ENCODE peak calls at places on chromosomes 3 and 15, in nine cellular contexts. One of them, this sample, is unnamed.
A peak's percentile ranks its signal among the peaks of the same experiment; 100 is the strongest.

GRCh38 chr15:23857028-23857641 is 170.0 kb upstream of the NDN start:
- DNase-seq in brain microvascular endothelial cell: peak; percentile 1
- DNase-seq in MM.1S: peak; percentile 78
- DNase-seq in CD8-positive, alpha-beta memory T cell: no peak
- DNase-seq in cardiac muscle cell: peak; percentile 33
- DNase-seq in GM23248: peak; percentile 57
- DNase-seq in neuronal stem cell: peak; percentile 56
- DNase-seq in adipocyte: peak; percentile 12
- DNase-seq in A673: peak; percentile 20
- DNase-seq in this sample: peak; percentile 8

GRCh38 chr3:48656061-48656840 is 6.4 kb downstream of the CELSR3 start:
- DNase-seq in brain microvascular endothelial cell: peak; percentile 14
- DNase-seq in MM.1S: peak; percentile 79
- DNase-seq in CD8-positive, alpha-beta memory T cell: peak; percentile 89
- DNase-seq in cardiac muscle cell: peak; percentile 85
- DNase-seq in GM23248: peak; percentile 89
- DNase-seq in neuronal stem cell: peak; percentile 89
- DNase-seq in adipocyte: peak; percentile 77
- DNase-seq in A673: peak; percentile 79
- DNase-seq in this sample: peak; percentile 84

GRCh38 chr3:86867990-86868389 is 123.0 kb downstream of the VGLL3 start:
- DNase-seq in brain microvascular endothelial cell: no peak
- DNase-seq in MM.1S: no peak
- DNase-seq in CD8-positive, alpha-beta memory T cell: no peak
- DNase-seq in cardiac muscle cell: peak; percentile 15
- DNase-seq in GM23248: peak; percentile 13
- DNase-seq in neuronal stem cell: no peak
- DNase-seq in adipocyte: peak; percentile 67
- DNase-seq in A673: no peak
- DNase-seq in this sample: no peak

GRCh38 chr3:161239700-161240099 is 18.6 kb downstream of the NMD3 start:
- DNase-seq in brain microvascular endothelial cell: no peak
- DNase-seq in MM.1S: no peak
- DNase-seq in CD8-positive, alpha-beta memory T cell: no peak
- DNase-seq in cardiac muscle cell: no peak
- DNase-seq in GM23248: no peak
- DNase-seq in neuronal stem cell: no peak
- DNase-seq in adipocyte: no peak
- DNase-seq in A673: no peak
- DNase-seq in this sample: no peak

GRCh38 chr3:169082634-169083033 is 580.9 kb downstream of the MECOM start:
- DNase-seq in brain microvascular endothelial cell: no peak
- DNase-seq in MM.1S: no peak
- DNase-seq in CD8-positive, alpha-beta memory T cell: no peak
- DNase-seq in cardiac muscle cell: no peak
- DNase-seq in GM23248: no peak
- DNase-seq in neuronal stem cell: no peak
- DNase-seq in adipocyte: peak; percentile 15
- DNase-seq in A673: no peak
- DNase-seq in this sample: no peak

GRCh38 chr15:101470548-101471239 is 18.8 kb downstream of the PCSK6 start:
- DNase-seq in brain microvascular endothelial cell: no peak
- DNase-seq in MM.1S: no peak
- DNase-seq in CD8-positive, alpha-beta memory T cell: no peak
- DNase-seq in cardiac muscle cell: no peak
- DNase-seq in GM23248: no peak
- DNase-seq in neuronal stem cell: no peak
- DNase-seq in adipocyte: no peak
- DNase-seq in A673: no peak
- DNase-seq in this sample: no peak

GRCh38 chr3:87260270-87260669 is 16.1 kb downstream of the POU1F1 start:
- DNase-seq in brain microvascular endothelial cell: peak; percentile 57
- DNase-seq in MM.1S: peak; percentile 58
- DNase-seq in CD8-positive, alpha-beta memory T cell: peak; percentile 21
- DNase-seq in cardiac muscle cell: peak; percentile 63
- DNase-seq in GM23248: peak; percentile 71
- DNase-seq in neuronal stem cell: peak; percentile 49
- DNase-seq in adipocyte: peak; percentile 86
- DNase-seq in A673: peak; percentile 89
- DNase-seq in this sample: peak; percentile 65

GRCh38 chr3:186476541-186476940 is 67.6 kb downstream of the CRYGS start:
- DNase-seq in brain microvascular endothelial cell: no peak
- DNase-seq in MM.1S: no peak
- DNase-seq in CD8-positive, alpha-beta memory T cell: no peak
- DNase-seq in cardiac muscle cell: no peak
- DNase-seq in GM23248: peak; percentile 4
- DNase-seq in neuronal stem cell: no peak
- DNase-seq in adipocyte: no peak
- DNase-seq in A673: no peak
- DNase-seq in this sample: no peak

GRCh38 chr15:83283813-83284562 is 476 bp downstream of the BNC1 start:
- DNase-seq in brain microvascular endothelial cell: no peak
- DNase-seq in MM.1S: no peak
- DNase-seq in CD8-positive, alpha-beta memory T cell: no peak
- DNase-seq in cardiac muscle cell: peak; percentile 47
- DNase-seq in GM23248: peak; percentile 60
- DNase-seq in neuronal stem cell: no peak
- DNase-seq in adipocyte: peak; percentile 54
- DNase-seq in A673: no peak
- DNase-seq in this sample: no peak

GRCh38 chr3:159818399-159818798 is 170.2 kb upstream of the IL12A start:
- DNase-seq in brain microvascular endothelial cell: no peak
- DNase-seq in MM.1S: no peak
- DNase-seq in CD8-positive, alpha-beta memory T cell: no peak
- DNase-seq in cardiac muscle cell: no peak
- DNase-seq in GM23248: no peak
- DNase-seq in neuronal stem cell: no peak
- DNase-seq in adipocyte: no peak
- DNase-seq in A673: no peak
- DNase-seq in this sample: no peak

GRCh38 chr15:61080209-61081027 is 148.7 kb downstream of the RORA start:
- DNase-seq in brain microvascular endothelial cell: no peak
- DNase-seq in MM.1S: no peak
- DNase-seq in CD8-positive, alpha-beta memory T cell: no peak
- DNase-seq in cardiac muscle cell: no peak
- DNase-seq in GM23248: no peak
- DNase-seq in neuronal stem cell: no peak
- DNase-seq in adipocyte: no peak
- DNase-seq in A673: no peak
- DNase-seq in this sample: no peak

GRCh38 chr15:40927497-40928346 is 1.4 kb upstream of the DLL4 start:
- DNase-seq in brain microvascular endothelial cell: no peak
- DNase-seq in MM.1S: peak; percentile 30
- DNase-seq in CD8-positive, alpha-beta memory T cell: no peak
- DNase-seq in cardiac muscle cell: no peak
- DNase-seq in GM23248: peak; percentile 24
- DNase-seq in neuronal stem cell: no peak
- DNase-seq in adipocyte: peak; percentile 36
- DNase-seq in A673: no peak
- DNase-seq in this sample: no peak
- H3K27me3 ChIP-seq in brain microvascular endothelial cell: peaks cover 40% of the 10 kb centered on the region
- H3K27me3 ChIP-seq in MM.1S: peaks cover 51% of the 10 kb centered on the region
- H3K27me3 ChIP-seq in CD8-positive, alpha-beta memory T cell: peaks cover 48% of the 10 kb centered on the region
- H3K27me3 ChIP-seq in cardiac muscle cell: peaks cover 100% of the 10 kb centered on the region
- H3K27me3 ChIP-seq in GM23248: peaks cover 49% of the 10 kb centered on the region
- H3K27me3 ChIP-seq in neuronal stem cell: peaks cover 98% of the 10 kb centered on the region
- H3K27me3 ChIP-seq in adipocyte: peaks cover 76% of the 10 kb centered on the region
- H3K27me3 ChIP-seq in A673: peaks cover 66% of the 10 kb centered on the region
- H3K27me3 ChIP-seq in this sample: peaks cover 49% of the 10 kb centered on the region

DNA sequence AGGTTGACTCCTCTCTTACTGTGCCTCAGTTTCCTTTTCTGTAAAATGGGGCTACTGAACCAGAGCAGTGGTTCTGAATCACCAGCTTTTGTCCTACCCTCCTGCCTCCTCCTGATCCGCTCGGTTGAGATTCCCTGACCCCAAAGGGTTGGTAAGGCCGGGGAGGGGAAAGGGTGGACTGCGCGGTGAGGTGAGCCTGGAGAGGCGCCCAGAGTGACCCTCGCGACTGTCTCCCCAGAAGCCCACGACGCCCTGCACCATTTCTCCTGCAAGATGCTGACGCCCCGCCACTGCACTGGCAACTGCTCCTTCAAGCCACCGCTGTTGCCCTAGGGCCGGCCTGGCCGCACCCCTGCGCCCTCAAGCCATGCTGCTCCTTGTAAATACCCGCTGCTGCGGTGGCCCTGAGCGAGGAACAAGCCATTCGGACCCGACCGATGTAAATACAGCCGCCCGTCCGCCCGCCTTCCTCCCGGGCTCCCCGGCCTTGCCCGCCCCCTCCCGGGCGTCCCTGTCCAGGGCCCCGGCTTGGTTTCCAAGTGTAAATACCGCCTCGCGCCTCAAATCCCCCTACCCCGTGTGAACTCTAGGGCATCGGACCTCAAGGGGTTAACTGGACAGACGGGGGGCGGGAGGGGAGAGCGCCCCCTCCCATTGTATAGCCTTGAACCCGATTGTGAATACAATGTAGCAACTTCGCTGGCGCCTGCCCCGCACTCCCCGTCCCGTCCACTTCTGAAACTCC is 6.2 kb downstream of the RNU6-1 start:
- DNase-seq in brain microvascular endothelial cell: no peak
- DNase-seq in MM.1S: peak; percentile 54
- DNase-seq in CD8-positive, alpha-beta memory T cell: peak; percentile 37
- DNase-seq in cardiac muscle cell: peak; percentile 47
- DNase-seq in GM23248: peak; percentile 64
- DNase-seq in neuronal stem cell: no peak
- DNase-seq in adipocyte: peak; percentile 55
- DNase-seq in A673: peak; percentile 71
- DNase-seq in this sample: no peak
- H3K27me3 ChIP-seq in brain microvascular endothelial cell: peaks cover 73% of the 10 kb centered on the region
- H3K27me3 ChIP-seq in MM.1S: peaks cover 16% of the 10 kb centered on the region
- H3K27me3 ChIP-seq in CD8-positive, alpha-beta memory T cell: peaks cover 54% of the 10 kb centered on the region
- H3K27me3 ChIP-seq in cardiac muscle cell: peaks cover 100% of the 10 kb centered on the region
- H3K27me3 ChIP-seq in GM23248: peaks cover 71% of the 10 kb centered on the region
- H3K27me3 ChIP-seq in neuronal stem cell: peaks cover 88% of the 10 kb centered on the region
- H3K27me3 ChIP-seq in adipocyte: peaks cover 71% of the 10 kb centered on the region
- H3K27me3 ChIP-seq in A673: peaks cover 74% of the 10 kb centered on the region
- H3K27me3 ChIP-seq in this sample: peaks cover 56% of the 10 kb centered on the region

GRCh38 chr15:40929730-40930429 is 740 bp downstream of the DLL4 start:
- DNase-seq in brain microvascular endothelial cell: peak; percentile 35
- DNase-seq in MM.1S: no peak
- DNase-seq in CD8-positive, alpha-beta memory T cell: no peak
- DNase-seq in cardiac muscle cell: peak; percentile 74
- DNase-seq in GM23248: peak; percentile 73
- DNase-seq in neuronal stem cell: no peak
- DNase-seq in adipocyte: peak; percentile 81
- DNase-seq in A673: no peak
- DNase-seq in this sample: no peak

GRCh38 chr15:40928351-40928974 is 677 bp upstream of the DLL4 start:
- DNase-seq in brain microvascular endothelial cell: no peak
- DNase-seq in MM.1S: peak; percentile 48
- DNase-seq in CD8-positive, alpha-beta memory T cell: no peak
- DNase-seq in cardiac muscle cell: no peak
- DNase-seq in GM23248: no peak
- DNase-seq in neuronal stem cell: no peak
- DNase-seq in adipocyte: no peak
- DNase-seq in A673: no peak
- DNase-seq in this sample: no peak

GRCh38 chr15:40926659-40927496 is 2.3 kb upstream of the DLL4 start:
- DNase-seq in brain microvascular endothelial cell: no peak
- DNase-seq in MM.1S: no peak
- DNase-seq in CD8-positive, alpha-beta memory T cell: no peak
- DNase-seq in cardiac muscle cell: no peak
- DNase-seq in GM23248: no peak
- DNase-seq in neuronal stem cell: no peak
- DNase-seq in adipocyte: no peak
- DNase-seq in A673: no peak
- DNase-seq in this sample: no peak

GRCh38 chr15:40930430-40931299 is 1.5 kb downstream of the DLL4 start:
- DNase-seq in brain microvascular endothelial cell: no peak
- DNase-seq in MM.1S: no peak
- DNase-seq in CD8-positive, alpha-beta memory T cell: peak; percentile 41
- DNase-seq in cardiac muscle cell: peak; percentile 47
- DNase-seq in GM23248: peak; percentile 37
- DNase-seq in neuronal stem cell: no peak
- DNase-seq in adipocyte: peak; percentile 47
- DNase-seq in A673: no peak
- DNase-seq in this sample: peak; percentile 30

DNA sequence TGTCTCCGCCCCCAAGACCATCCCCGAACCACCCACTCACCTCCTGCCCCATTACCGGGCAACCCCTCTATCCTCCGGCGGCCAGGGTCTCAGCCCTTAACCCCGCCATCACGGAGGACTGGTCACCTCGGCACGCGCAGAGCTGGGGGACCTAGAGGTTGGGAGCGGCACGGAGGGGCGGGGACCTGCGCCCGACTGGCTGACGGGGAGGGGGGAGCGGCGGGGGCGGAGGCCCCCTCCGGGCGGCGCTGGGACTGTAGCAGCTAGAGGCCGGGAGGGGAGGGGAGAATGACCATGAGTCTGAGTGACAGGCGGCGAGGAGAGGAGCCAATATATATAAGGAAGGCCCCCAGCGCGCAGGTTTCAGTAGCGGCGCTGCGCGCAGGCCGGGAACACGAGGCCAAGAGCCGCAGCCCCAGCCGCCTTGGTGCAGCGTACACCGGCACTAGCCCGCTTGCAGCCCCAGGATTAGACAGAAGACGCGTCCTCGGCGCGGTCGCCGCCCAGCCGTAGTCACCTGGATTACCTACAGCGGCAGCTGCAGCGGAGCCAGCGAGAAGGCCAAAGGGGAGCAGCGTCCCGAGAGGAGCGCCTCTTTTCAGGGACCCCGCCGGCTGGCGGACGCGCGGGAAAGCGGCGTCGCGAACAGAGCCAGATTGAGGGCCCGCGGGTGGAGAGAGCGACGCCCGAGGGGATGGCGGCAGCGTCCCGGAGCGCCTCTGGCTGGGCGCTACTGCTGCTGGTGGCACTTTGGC is at the start of gene DLL4:
- DNase-seq in brain microvascular endothelial cell: peak; percentile 40
- DNase-seq in MM.1S: peak; percentile 81
- DNase-seq in CD8-positive, alpha-beta memory T cell: peak; percentile 37
- DNase-seq in cardiac muscle cell: peak; percentile 50
- DNase-seq in GM23248: peak; percentile 57
- DNase-seq in neuronal stem cell: no peak
- DNase-seq in adipocyte: peak; percentile 65
- DNase-seq in A673: peak; percentile 71
- DNase-seq in this sample: no peak
- H3K27me3 ChIP-seq in brain microvascular endothelial cell: peaks cover 40% of the 10 kb centered on the region
- H3K27me3 ChIP-seq in MM.1S: peaks cover 51% of the 10 kb centered on the region
- H3K27me3 ChIP-seq in CD8-positive, alpha-beta memory T cell: peaks cover 48% of the 10 kb centered on the region
- H3K27me3 ChIP-seq in cardiac muscle cell: peaks cover 95% of the 10 kb centered on the region
- H3K27me3 ChIP-seq in GM23248: peaks cover 49% of the 10 kb centered on the region
- H3K27me3 ChIP-seq in neuronal stem cell: peaks cover 93% of the 10 kb centered on the region
- H3K27me3 ChIP-seq in adipocyte: peaks cover 70% of the 10 kb centered on the region
- H3K27me3 ChIP-seq in A673: peaks cover 66% of the 10 kb centered on the region
- H3K27me3 ChIP-seq in this sample: peaks cover 46% of the 10 kb centered on the region

DNA sequence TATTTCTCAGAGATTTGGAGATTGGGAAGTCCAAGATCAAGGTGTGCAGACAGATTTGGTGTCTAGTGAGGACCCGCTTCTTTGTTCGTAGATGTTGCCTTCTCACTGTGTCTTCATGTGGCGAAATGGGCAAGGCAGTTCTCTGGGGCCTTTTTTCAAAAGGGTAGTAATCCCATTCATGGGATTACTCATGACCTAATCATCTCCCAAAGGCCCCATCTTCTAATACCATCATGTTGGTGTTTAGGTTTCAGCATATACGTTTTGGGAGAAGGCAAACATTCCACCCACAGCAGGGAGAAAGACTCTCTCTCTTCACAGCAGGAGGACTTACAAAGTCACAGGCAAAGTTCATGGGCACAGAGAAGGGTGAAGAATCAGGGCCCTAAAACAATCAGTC is 252.1 kb downstream of the RPLP1 start:
- DNase-seq in brain microvascular endothelial cell: no peak
- DNase-seq in MM.1S: no peak
- DNase-seq in CD8-positive, alpha-beta memory T cell: no peak
- DNase-seq in cardiac muscle cell: no peak
- DNase-seq in GM23248: peak; percentile 29
- DNase-seq in neuronal stem cell: no peak
- DNase-seq in adipocyte: no peak
- DNase-seq in A673: no peak
- DNase-seq in this sample: no peak
- H3K27me3 ChIP-seq in brain microvascular endothelial cell: no peaks in the 10 kb centered on the region
- H3K27me3 ChIP-seq in MM.1S: no peaks in the 10 kb centered on the region
- H3K27me3 ChIP-seq in CD8-positive, alpha-beta memory T cell: no peaks in the 10 kb centered on the region
- H3K27me3 ChIP-seq in cardiac muscle cell: no peaks in the 10 kb centered on the region
- H3K27me3 ChIP-seq in GM23248: peaks cover 3% of the 10 kb centered on the region
- H3K27me3 ChIP-seq in neuronal stem cell: no peaks in the 10 kb centered on the region
- H3K27me3 ChIP-seq in adipocyte: peaks cover 6% of the 10 kb centered on the region
- H3K27me3 ChIP-seq in A673: no peaks in the 10 kb centered on the region
- H3K27me3 ChIP-seq in this sample: peaks cover 6% of the 10 kb centered on the region